ENCODE peak calls at places on chromosome 3, in eight cellular contexts. J is A549, Q is GM13976, F is tibial nerve, H is thoracic aorta, P is H1, V is lung, C is K562. E is an unnamed sample.

GRCh38 chr3:13308406-13308805 is 111.7 kb downstream of the NUP210 start:
- DNase-seq in J (peak), Q (peak), F (no peak), H (no peak), P (peak), V (no peak), C (peak), E (peak)

GRCh38 chr3:151003024-151003771 is 30.7 kb upstream of the CLRN1 start:
- DNase-seq in J (no peak), Q (no peak), F (no peak), H (no peak), P (no peak), V (no peak), C (no peak), E (no peak)

GRCh38 chr3:12954891-12955650 is 113.7 kb upstream of the RPL32 start:
- DNase-seq in J (no peak), Q (peak), F (peak), H (peak), P (no peak), V (peak), C (no peak), E (no peak)

GRCh38 chr3:85576091-85576690 is 617.4 kb downstream of the CADM2 start:
- DNase-seq in J (peak), Q (peak), F (peak), H (no peak), P (peak), V (peak), C (peak), E (peak)

GRCh38 chr3:77539677-77540076 is 499.8 kb downstream of the ROBO2 start:
- DNase-seq in J (no peak), Q (no peak), F (no peak), H (no peak), P (no peak), V (no peak), C (no peak), E (no peak)

GRCh38 chr3:183385698-183386590 is 42.5 kb downstream of the MCF2L2 start:
- DNase-seq in J (peak), Q (peak), F (no peak), H (no peak), P (no peak), V (peak), C (peak), E (peak)

GRCh38 chr3:193963808-193964516 is 172.0 kb upstream of the HES1 start:
- DNase-seq in J (no peak), Q (peak), F (no peak), H (no peak), P (no peak), V (no peak), C (no peak), E (no peak)

GRCh38 chr3:42898896-42899675 is 6.9 kb upstream of the ZNF662 start:
- DNase-seq in J (no peak), Q (no peak), F (no peak), H (no peak), P (no peak), V (no peak), C (no peak), E (no peak)

GRCh38 chr3:142209655-142210054 is 15.7 kb downstream of the GK5 start:
- DNase-seq in J (no peak), Q (no peak), F (no peak), H (peak), P (no peak), V (no peak), C (no peak), E (no peak)

GRCh38 chr3:119557874-119558264 is 1.5 kb downstream of the CD80 start:
- DNase-seq in J (no peak), Q (no peak), F (no peak), H (no peak), P (no peak), V (no peak), C (peak), E (no peak)

GRCh38 chr3:119560160-119560559 is 746 bp upstream of the CD80 start:
- DNase-seq in J (no peak), Q (no peak), F (no peak), H (no peak), P (no peak), V (no peak), C (no peak), E (no peak)

GRCh38 chr3:119557192-119557873 is 2.1 kb downstream of the CD80 start:
- DNase-seq in J (no peak), Q (no peak), F (no peak), H (no peak), P (no peak), V (no peak), C (no peak), E (no peak)

GRCh38 chr3:119558528-119559339 is 680 bp downstream of the CD80 start:
- DNase-seq in J (no peak), Q (no peak), F (no peak), H (no peak), P (no peak), V (no peak), C (no peak), E (no peak)

GRCh38 chr3:119559441-119559963 is at the start of gene CD80:
- DNase-seq in J (peak), Q (peak), F (peak), H (no peak), P (no peak), V (peak), C (peak), E (peak)
- TF ChIP-seq CTCF in J (peak), Q (peak), F (no peak), H (no peak), P (peak), V (peak), C (peak), E (no peak)

GRCh38 chr3:148309390-148310035 is 388.2 kb upstream of the AGTR1 start:
- DNase-seq in J (peak), Q (no peak), F (no peak), H (no peak), P (no peak), V (no peak), C (peak), E (peak)
- TF ChIP-seq CTCF in J (peak), Q (peak), F (peak), H (peak), P (peak), V (no peak), C (no peak), E (peak)

GRCh38 chr3:128851601-128852000 is 27.8 kb upstream of the ACAD9 start:
- DNase-seq in J (no peak), Q (no peak), F (no peak), H (no peak), P (no peak), V (no peak), C (no peak), E (no peak)

GRCh38 chr3:128850544-128850943 is 28.9 kb upstream of the ACAD9 start:
- DNase-seq in J (no peak), Q (no peak), F (no peak), H (no peak), P (no peak), V (no peak), C (no peak), E (no peak)

GRCh38 chr3:128847631-128848370 is 31.6 kb upstream of the ACAD9 start:
- DNase-seq in J (no peak), Q (no peak), F (no peak), H (no peak), P (no peak), V (no peak), C (no peak), E (no peak)

GRCh38 chr3:128846501-128846900 is 32.9 kb upstream of the ACAD9 start:
- DNase-seq in J (no peak), Q (no peak), F (no peak), H (no peak), P (no peak), V (no peak), C (no peak), E (no peak)

DNA sequence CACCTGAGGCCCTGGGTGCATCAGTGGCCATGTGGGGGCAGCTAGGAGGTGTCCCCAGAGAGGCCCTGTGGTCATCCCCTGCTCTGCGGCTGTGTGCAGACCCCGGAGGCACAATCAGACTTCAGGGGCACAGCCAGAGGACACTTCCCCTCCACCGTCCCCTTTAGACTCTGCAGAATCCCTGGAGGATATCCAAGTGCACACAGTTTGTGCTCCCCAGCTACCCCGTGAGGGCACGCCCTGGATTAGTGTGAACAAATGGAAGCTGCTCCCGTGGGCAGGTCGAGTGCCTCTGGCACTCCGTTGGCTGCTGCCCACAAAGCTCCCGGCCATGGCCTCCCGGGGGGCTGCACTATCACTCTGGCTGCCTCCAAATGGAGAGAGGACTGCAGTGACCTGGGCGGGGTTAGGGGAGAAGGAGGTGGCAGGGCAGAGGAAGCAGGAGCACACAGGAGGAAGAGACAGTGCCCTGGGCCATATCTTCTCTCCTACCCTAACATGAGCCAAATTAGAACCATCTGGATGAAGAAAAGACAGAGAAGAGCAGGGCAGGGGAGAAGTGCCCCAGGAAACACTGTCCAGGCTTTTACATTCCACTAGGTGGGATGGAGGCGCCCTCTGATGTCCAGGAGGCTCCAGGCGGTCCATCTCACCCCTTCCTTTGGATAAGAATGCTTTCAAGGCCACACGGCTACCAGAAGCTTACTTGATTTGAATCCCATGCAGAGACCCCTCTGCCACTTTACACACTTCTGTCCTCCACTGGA is 29.5 kb upstream of the ACAD9 start:
- DNase-seq in J (peak), Q (no peak), F (no peak), H (no peak), P (no peak), V (no peak), C (peak), E (no peak)
- TF ChIP-seq CTCF in J (no peak), Q (no peak), F (no peak), H (no peak), P (no peak), V (no peak), C (peak), E (no peak)

GRCh38 chr3:188954590-188955208 is 217.1 kb upstream of the TPRG1 start:
- DNase-seq in J (peak), Q (peak), F (peak), H (peak), P (peak), V (peak), C (peak), E (peak)

GRCh38 chr3:188959013-188959412 is 212.8 kb upstream of the TPRG1 start:
- DNase-seq in J (no peak), Q (no peak), F (no peak), H (no peak), P (no peak), V (no peak), C (no peak), E (no peak)

GRCh38 chr3:188956839-188957489 is 214.8 kb upstream of the TPRG1 start:
- DNase-seq in J (peak), Q (no peak), F (no peak), H (no peak), P (no peak), V (no peak), C (peak), E (peak)

GRCh38 chr3:188950832-188951489 is 220.8 kb upstream of the TPRG1 start:
- DNase-seq in J (peak), Q (no peak), F (peak), H (peak), P (no peak), V (peak), C (no peak), E (no peak)

GRCh38 chr3:188955919-188956318 is 215.9 kb upstream of the TPRG1 start:
- DNase-seq in J (no peak), Q (no peak), F (no peak), H (no peak), P (no peak), V (no peak), C (no peak), E (no peak)
- TF ChIP-seq CTCF in J (no peak), Q (no peak), F (no peak), H (no peak), P (no peak), V (no peak), C (no peak), E (no peak)

DNA sequence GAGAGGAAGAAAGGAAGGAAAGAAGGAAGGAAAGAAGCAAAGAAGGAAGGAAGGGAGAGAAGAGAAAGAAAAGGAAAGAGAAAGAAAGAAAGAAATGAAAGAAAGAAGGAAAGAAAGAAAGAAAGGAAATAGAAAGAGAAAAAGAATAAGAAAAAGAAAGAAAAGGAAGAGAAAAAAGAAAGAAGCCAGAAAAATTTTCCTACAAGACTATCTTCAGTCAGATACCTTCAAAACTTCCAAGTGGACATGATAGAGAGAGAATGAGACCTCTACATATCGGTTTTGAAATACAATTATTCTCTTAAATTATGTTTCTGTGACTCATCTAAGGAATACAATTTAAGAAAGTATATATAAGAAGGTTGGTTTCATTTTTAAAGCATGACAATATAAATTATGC is 1369.0 kb downstream of the ZPLD1 start:
- DNase-seq in J (no peak), Q (no peak), F (no peak), H (no peak), P (no peak), V (no peak), C (no peak), E (no peak)
- TF ChIP-seq CTCF in J (no peak), Q (no peak), F (no peak), H (no peak), P (no peak), V (no peak), C (no peak), E (no peak)

E was measured in endothelial cell.